ENCODE peak calls at places on chromosomes 13 and 19, in four cellular contexts. H is AG09319, O is EL, M is aorta. T is an unnamed sample.

GRCh38 chr13:62357887-62358645 is 942.4 kb upstream of the PCDH20 start:
- DNase-seq in H (peak), O (no peak), M (no peak), T (no peak)

GRCh38 chr19:10852098-10852800 is 4.0 kb downstream of the C19orf38 start:
- DNase-seq in O (peak), M (no peak), H (no peak), T (no peak)

GRCh38 chr19:4871711-4872110 is 4.2 kb upstream of the PLIN3 start:
- DNase-seq in M (no peak), H (no peak), O (no peak), T (no peak)

GRCh38 chr19:6744381-6745288 is 5.2 kb downstream of the TRIP10 start:
- DNase-seq in M (peak), O (peak), H (peak), T (peak)

GRCh38 chr13:100506600-100507422 is 81.8 kb downstream of the GGACT start:
- DNase-seq in H (no peak), O (no peak), M (no peak), T (no peak)

GRCh38 chr13:26604784-26605183 is 47.3 kb downstream of the WASF3 start:
- DNase-seq in O (no peak), H (no peak), M (peak), T (no peak)

GRCh38 chr19:40736661-40737060 is 13.6 kb downstream of the ACTMAP start:
- DNase-seq in O (no peak), H (no peak), M (no peak), T (no peak)

GRCh38 chr19:15371119-15371518 is 8.5 kb downstream of the AKAP8 start:
- DNase-seq in M (no peak), O (no peak), H (no peak), T (no peak)

GRCh38 chr13:50357586-50358118 is 342.4 kb downstream of the KCNRG start:
- DNase-seq in H (no peak), M (no peak), O (peak), T (no peak)

GRCh38 chr13:20525144-20525600 is 485 bp downstream of the CRYL1 start:
- DNase-seq in M (peak), H (no peak), O (peak), T (no peak)

GRCh38 chr19:38665950-38666661 is 18.7 kb downstream of the ACTN4 start:
- DNase-seq in O (peak), H (no peak), M (peak), T (no peak)

GRCh38 chr19:3821857-3822364 is 35.7 kb upstream of the MATK start:
- DNase-seq in H (no peak), M (peak), O (peak), T (peak)

GRCh38 chr13:31209172-31209818 is 9.5 kb downstream of the B3GLCT start:
- DNase-seq in M (no peak), O (peak), H (no peak), T (no peak)

GRCh38 chr13:95553614-95554385 is 1.3 kb downstream of the CLDN10 start:
- DNase-seq in M (no peak), O (no peak), H (no peak), T (no peak)

GRCh38 chr13:38090913-38091312 is 221.3 kb upstream of the TRPC4 start:
- DNase-seq in O (no peak), M (no peak), H (no peak), T (no peak)

T was measured in sciatic nerve.